ENCODE peak calls at places on chromosomes 11 and 22, in five cellular contexts. One of them, this sample, is unnamed.
A peak's percentile ranks its signal among the peaks of the same experiment; 100 is the strongest.

GRCh38 chr11:10540546-10540914 is 457 bp downstream of the RNF141 start:
- DNase-seq in mesenchymal stem cell: no peak
- DNase-seq in trophoblast cell: peak; percentile 39
- DNase-seq in neuronal stem cell: no peak
- DNase-seq in H1: no peak
- DNase-seq in this sample: peak; percentile 57

GRCh38 chr11:9138612-9139579 is 47.5 kb upstream of the SCUBE2 start:
- DNase-seq in mesenchymal stem cell: peak; percentile 79
- DNase-seq in trophoblast cell: peak; percentile 62
- DNase-seq in neuronal stem cell: no peak
- DNase-seq in H1: no peak
- DNase-seq in this sample: no peak

GRCh38 chr22:44309137-44309536 is 3.6 kb downstream of the SHISAL1 start:
- DNase-seq in mesenchymal stem cell: peak; percentile 96
- DNase-seq in trophoblast cell: peak; percentile 33
- DNase-seq in neuronal stem cell: no peak
- DNase-seq in H1: no peak
- DNase-seq in this sample: no peak

GRCh38 chr22:26527574-26528465 is 15.5 kb upstream of the TFIP11 start:
- DNase-seq in mesenchymal stem cell: no peak
- DNase-seq in trophoblast cell: no peak
- DNase-seq in neuronal stem cell: no peak
- DNase-seq in H1: no peak
- DNase-seq in this sample: no peak

GRCh38 chr22:45273452-45274075 is 11.2 kb upstream of the UPK3A start:
- DNase-seq in mesenchymal stem cell: no peak
- DNase-seq in trophoblast cell: no peak
- DNase-seq in neuronal stem cell: no peak
- DNase-seq in H1: no peak
- DNase-seq in this sample: no peak

GRCh38 chr11:22454461-22454860 is 116.3 kb downstream of the SLC17A6 start:
- DNase-seq in mesenchymal stem cell: no peak
- DNase-seq in trophoblast cell: no peak
- DNase-seq in neuronal stem cell: no peak
- DNase-seq in H1: no peak
- DNase-seq in this sample: no peak

GRCh38 chr11:16857186-16857585 is 118.7 kb downstream of the C11orf58 start:
- DNase-seq in mesenchymal stem cell: no peak
- DNase-seq in trophoblast cell: no peak
- DNase-seq in neuronal stem cell: no peak
- DNase-seq in H1: no peak
- DNase-seq in this sample: no peak

GRCh38 chr11:58924230-58924629 is 15.1 kb upstream of the GLYATL1 start:
- DNase-seq in mesenchymal stem cell: no peak
- DNase-seq in trophoblast cell: no peak
- DNase-seq in neuronal stem cell: no peak
- DNase-seq in H1: no peak
- DNase-seq in this sample: no peak

GRCh38 chr11:112989198-112989597 is 28.0 kb downstream of the NCAM1 start:
- DNase-seq in mesenchymal stem cell: no peak
- DNase-seq in trophoblast cell: no peak
- DNase-seq in neuronal stem cell: no peak
- DNase-seq in H1: no peak
- DNase-seq in this sample: no peak

GRCh38 chr11:34308821-34309585 is 48.8 kb downstream of the ABTB2 start:
- DNase-seq in mesenchymal stem cell: no peak
- DNase-seq in trophoblast cell: peak; percentile 75
- DNase-seq in neuronal stem cell: no peak
- DNase-seq in H1: no peak
- DNase-seq in this sample: no peak

GRCh38 chr11:70159612-70160570 is 43.2 kb upstream of the FADD start:
- DNase-seq in mesenchymal stem cell: no peak
- DNase-seq in trophoblast cell: no peak
- DNase-seq in neuronal stem cell: no peak
- DNase-seq in H1: no peak
- DNase-seq in this sample: no peak

DNA sequence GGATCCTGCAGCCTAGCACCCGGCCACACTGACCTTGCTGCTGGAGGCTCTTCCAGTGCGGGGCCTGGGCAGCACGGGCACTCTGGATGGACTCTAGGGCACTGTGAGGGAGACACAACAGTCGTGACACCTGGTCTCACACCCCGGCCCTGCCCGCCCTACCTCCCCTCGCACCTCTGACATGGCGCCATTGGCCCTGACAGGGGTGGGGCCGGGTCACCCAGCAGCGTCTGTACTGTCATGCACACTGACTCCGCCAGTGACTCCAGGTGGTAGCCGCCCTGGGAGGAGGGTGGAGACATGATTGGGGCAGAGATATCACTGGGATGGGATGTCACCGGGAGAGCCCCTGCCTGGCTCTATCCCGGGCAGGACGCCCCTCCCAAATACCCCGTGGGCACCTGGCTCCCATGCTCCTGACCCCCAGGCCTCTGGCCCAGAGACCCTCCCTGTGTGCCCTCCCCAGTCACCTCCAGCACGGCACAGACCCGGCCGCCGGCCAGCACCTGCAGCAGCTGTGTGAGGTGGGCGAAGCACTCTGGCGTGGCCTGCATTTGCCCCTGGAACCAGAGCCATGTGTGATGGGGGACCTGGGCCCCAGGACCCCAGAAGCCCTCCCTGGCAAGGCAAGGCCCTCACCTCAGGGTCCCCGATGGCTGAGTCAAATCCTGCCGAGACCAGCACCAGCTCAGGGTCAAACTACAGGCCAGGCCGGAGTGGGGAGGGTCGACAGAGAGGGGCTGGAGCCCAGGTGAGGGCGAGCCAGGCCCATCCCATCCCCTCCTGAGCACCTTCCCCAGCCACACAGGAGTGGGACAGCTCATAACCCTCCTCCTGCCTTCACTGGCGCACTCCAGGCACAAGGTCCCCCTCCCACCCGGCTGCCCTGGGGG is 2.6 kb downstream of the HDAC10 start:
- DNase-seq in mesenchymal stem cell: no peak
- DNase-seq in trophoblast cell: no peak
- DNase-seq in neuronal stem cell: no peak
- DNase-seq in H1: no peak
- DNase-seq in this sample: no peak
- H3K9ac ChIP-seq in mesenchymal stem cell: peak overlapping the region; percentile 41
- H3K9ac ChIP-seq in trophoblast cell: no peak overlapping the region
- H3K9ac ChIP-seq in neuronal stem cell: peak overlapping the region; percentile 77
- H3K9ac ChIP-seq in H1: no peak overlapping the region
- H3K9ac ChIP-seq in this sample: no peak overlapping the region

GRCh38 chr11:111427471-111427912 is 48.4 kb upstream of the POU2AF1 start:
- DNase-seq in mesenchymal stem cell: no peak
- DNase-seq in trophoblast cell: no peak
- DNase-seq in neuronal stem cell: no peak
- DNase-seq in H1: no peak
- DNase-seq in this sample: no peak

GRCh38 chr11:111426615-111427014 is 47.5 kb upstream of the POU2AF1 start:
- DNase-seq in mesenchymal stem cell: no peak
- DNase-seq in trophoblast cell: no peak
- DNase-seq in neuronal stem cell: no peak
- DNase-seq in H1: no peak
- DNase-seq in this sample: no peak

GRCh38 chr11:111428113-111428876 is 49.2 kb upstream of the POU2AF1 start:
- DNase-seq in mesenchymal stem cell: no peak
- DNase-seq in trophoblast cell: no peak
- DNase-seq in neuronal stem cell: no peak
- DNase-seq in H1: no peak
- DNase-seq in this sample: no peak

GRCh38 chr11:111423250-111423615 is 44.2 kb upstream of the POU2AF1 start:
- DNase-seq in mesenchymal stem cell: no peak
- DNase-seq in trophoblast cell: no peak
- DNase-seq in neuronal stem cell: no peak
- DNase-seq in H1: no peak
- DNase-seq in this sample: no peak

GRCh38 chr11:111429066-111429506 is 50.0 kb upstream of the POU2AF1 start:
- DNase-seq in mesenchymal stem cell: peak; percentile 34
- DNase-seq in trophoblast cell: peak; percentile 75
- DNase-seq in neuronal stem cell: peak; percentile 15
- DNase-seq in H1: no peak
- DNase-seq in this sample: peak; percentile 57
- H2BK12ac ChIP-seq in mesenchymal stem cell: no peak overlapping the region
- H2BK12ac ChIP-seq in trophoblast cell: no peak overlapping the region
- H2BK12ac ChIP-seq in neuronal stem cell: no peak overlapping the region
- H2BK12ac ChIP-seq in H1: no peak overlapping the region
- H2BK12ac ChIP-seq in this sample: no peak overlapping the region

GRCh38 chr11:72105888-72106287 is at the start of gene TOMT:
- DNase-seq in mesenchymal stem cell: no peak
- DNase-seq in trophoblast cell: no peak
- DNase-seq in neuronal stem cell: no peak
- DNase-seq in H1: no peak
- DNase-seq in this sample: no peak
- H2AK5ac ChIP-seq in mesenchymal stem cell: no peak within 1 kb of the TSS
- H2AK5ac ChIP-seq in trophoblast cell: no peak within 1 kb of the TSS
- H2AK5ac ChIP-seq in neuronal stem cell: peak within 1 kb of the TSS; percentile 51
- H2AK5ac ChIP-seq in H1: no peak within 1 kb of the TSS
- H2AK5ac ChIP-seq in this sample: no peak within 1 kb of the TSS

GRCh38 chr11:118406599-118407166 is 5.3 kb downstream of the ATP5MG start:
- DNase-seq in mesenchymal stem cell: peak; percentile 21
- DNase-seq in trophoblast cell: no peak
- DNase-seq in neuronal stem cell: no peak
- DNase-seq in H1: no peak
- DNase-seq in this sample: no peak
- H3K9ac ChIP-seq in mesenchymal stem cell: peak overlapping the region; percentile 1
- H3K9ac ChIP-seq in trophoblast cell: no peak overlapping the region
- H3K9ac ChIP-seq in neuronal stem cell: no peak overlapping the region
- H3K9ac ChIP-seq in H1: no peak overlapping the region
- H3K9ac ChIP-seq in this sample: no peak overlapping the region

This sample was measured in H9.